ENCODE peak calls at places on chromosome 12, in ten cellular contexts. R is cardiac fibroblast, A is Peyer's patch, X is adipocyte, Y is AG10803, K is fibroblast of the aortic adventitia, J is dorsolateral prefrontal cortex, Z is AG04450, W is suprapubic skin, L is A549. M is an unnamed sample.

GRCh38 chr12:7016958-7017571 is 1.2 kb downstream of the LPCAT3 start:
- DNase-seq in R (no peak), A (no peak), X (no peak), Y (no peak), K (no peak), J (no peak), Z (no peak), W (no peak), L (no peak), M (no peak)

GRCh38 chr12:120654656-120655055 is 14.2 kb downstream of the CABP1 start:
- DNase-seq in R (no peak), A (no peak), X (no peak), Y (no peak), K (no peak), J (no peak), Z (no peak), W (no peak), L (no peak), M (no peak)

GRCh38 chr12:110546339-110546738 is 36.8 kb downstream of the PPTC7 start:
- DNase-seq in R (peak; percentile 94), A (no peak), X (peak; percentile 76), Y (peak; percentile 94), K (peak; percentile 89), J (no peak), Z (peak; percentile 61), W (no peak), L (no peak), M (peak; percentile 92)

GRCh38 chr12:121628037-121628436 is 1.7 kb downstream of the ORAI1 start:
- DNase-seq in R (no peak), A (peak; percentile 31), X (peak; percentile 11), Y (no peak), K (peak; percentile 49), J (no peak), Z (no peak), W (no peak), L (no peak), M (no peak)

GRCh38 chr12:29907486-29907885 is 123.7 kb upstream of the TMTC1 start:
- DNase-seq in R (peak; percentile 9), A (no peak), X (no peak), Y (no peak), K (no peak), J (no peak), Z (no peak), W (no peak), L (no peak), M (no peak)

GRCh38 chr12:32273712-32274111 is 125.6 kb upstream of the FGD4 start:
- DNase-seq in R (no peak), A (peak; percentile 86), X (no peak), Y (no peak), K (no peak), J (no peak), Z (no peak), W (no peak), L (no peak), M (no peak)

GRCh38 chr12:40117818-40118217 is 11.9 kb upstream of the SLC2A13 start:
- DNase-seq in R (no peak), A (no peak), X (no peak), Y (no peak), K (no peak), J (no peak), Z (no peak), W (no peak), L (no peak), M (no peak)

GRCh38 chr12:132045751-132046150 is 96.0 kb downstream of the EP400 start:
- DNase-seq in R (no peak), A (no peak), X (no peak), Y (no peak), K (no peak), J (no peak), Z (no peak), W (no peak), L (no peak), M (no peak)

GRCh38 chr12:6273209-6273928 is 37.1 kb upstream of the PLEKHG6 start:
- DNase-seq in R (no peak), A (no peak), X (no peak), Y (no peak), K (no peak), J (no peak), Z (no peak), W (no peak), L (no peak), M (no peak)

GRCh38 chr12:99249543-99249942 is 398.0 kb upstream of the GARIN6 start:
- DNase-seq in R (no peak), A (no peak), X (no peak), Y (no peak), K (no peak), J (no peak), Z (no peak), W (no peak), L (no peak), M (no peak)

GRCh38 chr12:65823481-65824313 is 586 bp upstream of the HMGA2 start:
- DNase-seq in R (peak; percentile 65), A (no peak), X (peak; percentile 87), Y (no peak), K (peak; percentile 53), J (no peak), Z (no peak), W (no peak), L (peak; percentile 53), M (peak; percentile 57)

GRCh38 chr12:50928392-50928791 is 24.0 kb upstream of the HIGD1C start:
- DNase-seq in R (no peak), A (no peak), X (no peak), Y (no peak), K (peak; percentile 33), J (no peak), Z (no peak), W (no peak), L (no peak), M (no peak)

GRCh38 chr12:50925920-50926319 is 26.4 kb upstream of the HIGD1C start:
- DNase-seq in R (no peak), A (no peak), X (no peak), Y (no peak), K (no peak), J (no peak), Z (no peak), W (no peak), L (no peak), M (no peak)

GRCh38 chr12:50927766-50928224 is 24.5 kb upstream of the HIGD1C start:
- DNase-seq in R (no peak), A (peak; percentile 29), X (no peak), Y (no peak), K (no peak), J (no peak), Z (no peak), W (no peak), L (no peak), M (no peak)

GRCh38 chr12:50926415-50926814 is 25.9 kb upstream of the HIGD1C start:
- DNase-seq in R (no peak), A (no peak), X (no peak), Y (no peak), K (no peak), J (no peak), Z (no peak), W (no peak), L (no peak), M (no peak)

GRCh38 chr12:50927356-50927755 is 25.0 kb upstream of the HIGD1C start:
- DNase-seq in R (no peak), A (no peak), X (no peak), Y (no peak), K (no peak), J (no peak), Z (no peak), W (no peak), L (no peak), M (no peak)
- H3K4me3 ChIP-seq in R (peak overlapping the region; percentile 80), A (peak overlapping the region; percentile 79), X (peak overlapping the region; percentile 99), Y (no peak overlapping the region), K (peak overlapping the region; percentile 93), J (peak overlapping the region; percentile 72), Z (no peak overlapping the region), W (peak overlapping the region; percentile 78), L (no peak overlapping the region), M (peak overlapping the region; percentile 87)

GRCh38 chr12:73517859-73518258 is 1019.8 kb upstream of the ATXN7L3B start:
- DNase-seq in R (no peak), A (no peak), X (no peak), Y (no peak), K (no peak), J (no peak), Z (no peak), W (no peak), L (no peak), M (no peak)
- H3K4me3 ChIP-seq in R (no peak overlapping the region), A (no peak overlapping the region), X (no peak overlapping the region), Y (no peak overlapping the region), K (no peak overlapping the region), J (no peak overlapping the region), Z (no peak overlapping the region), W (no peak overlapping the region), L (no peak overlapping the region), M (no peak overlapping the region)

DNA sequence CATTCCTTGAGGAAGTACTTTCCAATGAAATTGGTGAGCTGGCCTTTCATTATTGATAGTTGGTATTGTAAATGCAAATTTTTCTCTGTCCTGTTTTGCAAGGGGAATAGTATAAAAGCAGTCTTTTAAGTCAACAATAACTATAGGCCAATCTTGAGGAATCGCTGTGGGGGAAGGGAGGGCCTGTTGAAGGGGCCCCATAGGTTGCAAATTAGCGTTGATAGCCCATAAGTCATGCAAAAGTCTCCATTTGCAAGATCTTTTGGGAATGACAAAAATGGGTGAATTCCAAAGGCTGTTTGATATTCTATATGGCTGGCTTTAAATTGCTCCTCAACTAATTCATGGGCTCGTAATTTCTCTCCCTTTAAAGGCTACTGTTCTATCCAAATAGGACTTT is 143.6 kb downstream of the TMEM117 start:
- DNase-seq in R (no peak), A (no peak), X (no peak), Y (no peak), K (no peak), J (no peak), Z (no peak), W (no peak), L (no peak), M (no peak)
- H3K4me3 ChIP-seq in R (no peak overlapping the region), A (no peak overlapping the region), X (no peak overlapping the region), Y (no peak overlapping the region), K (no peak overlapping the region), J (no peak overlapping the region), Z (no peak overlapping the region), W (no peak overlapping the region), L (no peak overlapping the region), M (no peak overlapping the region)

GRCh38 chr12:68011206-68011881 is 22.1 kb downstream of the IFNG-AS1 start:
- DNase-seq in R (no peak), A (no peak), X (no peak), Y (no peak), K (no peak), J (no peak), Z (no peak), W (no peak), L (no peak), M (no peak)

GRCh38 chr12:68016136-68016535 is 26.9 kb downstream of the IFNG-AS1 start:
- DNase-seq in R (no peak), A (no peak), X (no peak), Y (no peak), K (no peak), J (no peak), Z (no peak), W (no peak), L (no peak), M (no peak)

GRCh38 chr12:68011882-68012207 is 22.6 kb downstream of the IFNG-AS1 start:
- DNase-seq in R (peak; percentile 16), A (no peak), X (peak; percentile 60), Y (peak; percentile 72), K (no peak), J (no peak), Z (no peak), W (no peak), L (no peak), M (peak; percentile 49)

GRCh38 chr12:68013181-68013580 is 23.9 kb downstream of the IFNG-AS1 start:
- DNase-seq in R (no peak), A (no peak), X (no peak), Y (no peak), K (no peak), J (no peak), Z (no peak), W (no peak), L (no peak), M (no peak)

GRCh38 chr12:68012712-68013111 is 23.5 kb downstream of the IFNG-AS1 start:
- DNase-seq in R (peak; percentile 35), A (no peak), X (no peak), Y (peak; percentile 25), K (no peak), J (no peak), Z (no peak), W (no peak), L (no peak), M (no peak)
- H3K4me3 ChIP-seq in R (no peak overlapping the region), A (no peak overlapping the region), X (no peak overlapping the region), Y (no peak overlapping the region), K (no peak overlapping the region), J (no peak overlapping the region), Z (no peak overlapping the region), W (no peak overlapping the region), L (no peak overlapping the region), M (no peak overlapping the region)